ENCODE peak calls at places on chromosomes 16 and 17, in seven cellular contexts. A, X, Y, R, E, U and B are unnamed samples.

GRCh38 chr16:1932050-1933028 is 10.7 kb downstream of the MSRB1 start:
- DNase-seq in X (no peak), E (no peak), U (no peak), A (no peak), R (no peak), Y (peak), B (no peak)

GRCh38 chr16:845349-845740 is 44.8 kb upstream of the GNG13 start:
- DNase-seq in A (no peak), E (peak), R (no peak), X (no peak), U (no peak), Y (no peak), B (no peak)

GRCh38 chr17:64491995-64492394 is 4.9 kb downstream of the POLG2 start:
- DNase-seq in X (no peak), A (no peak), Y (no peak), E (no peak), U (peak), R (peak), B (no peak)

GRCh38 chr16:72455743-72456659 is 284.0 kb upstream of the PMFBP1 start:
- DNase-seq in R (no peak), Y (no peak), X (no peak), U (no peak), E (peak), A (no peak), B (no peak)

GRCh38 chr16:50395763-50396710 is 27.2 kb upstream of the BRD7 start:
- DNase-seq in X (no peak), A (no peak), Y (no peak), U (no peak), E (peak), R (no peak), B (no peak)

GRCh38 chr17:61219460-61219859 is 180.2 kb upstream of the TBX2 start:
- DNase-seq in U (peak), E (no peak), A (no peak), X (no peak), Y (peak), R (peak), B (no peak)

GRCh38 chr16:17994027-17994426 is 342.5 kb downstream of the NPIPA8 start:
- DNase-seq in X (no peak), A (no peak), Y (no peak), R (no peak), U (no peak), E (no peak), B (no peak)

GRCh38 chr17:40290629-40291296 is 3.1 kb downstream of the CDC6 start:
- DNase-seq in R (peak), Y (peak), U (peak), A (no peak), E (peak), X (peak), B (no peak)

GRCh38 chr16:27539120-27539519 is 10.6 kb downstream of the GTF3C1 start:
- DNase-seq in E (no peak), U (no peak), A (no peak), R (no peak), X (no peak), Y (no peak), B (no peak)

GRCh38 chr16:26816266-26816665 is 250.5 kb upstream of the C16orf82 start:
- DNase-seq in E (no peak), R (no peak), A (no peak), U (no peak), Y (no peak), X (no peak), B (no peak)

GRCh38 chr17:50715471-50715870 is 3.9 kb upstream of the LUC7L3 start:
- DNase-seq in X (no peak), R (no peak), U (peak), E (no peak), A (no peak), Y (no peak), B (no peak)

GRCh38 chr16:47924950-47925349 is 230.8 kb downstream of the ABCC12 start:
- DNase-seq in R (no peak), A (no peak), X (no peak), E (no peak), U (no peak), Y (no peak), B (no peak)

GRCh38 chr17:10875411-10875810 is 37.5 kb upstream of the PIRT start:
- DNase-seq in U (peak), A (no peak), Y (peak), E (peak), R (no peak), X (no peak), B (no peak)

GRCh38 chr17:49035470-49036269 is 38.5 kb downstream of the IGF2BP1 start:
- DNase-seq in E (peak), A (peak), X (no peak), R (peak), U (peak), Y (peak), B (no peak)

GRCh38 chr17:15406081-15406480 is 61.3 kb downstream of the CDRT4 start:
- DNase-seq in A (no peak), U (peak), X (no peak), R (no peak), E (no peak), Y (no peak), B (no peak)

GRCh38 chr17:231966-232807 is 50.7 kb upstream of the DOC2B start:
- DNase-seq in Y (no peak), A (peak), R (no peak), U (no peak), E (no peak), X (no peak), B (peak)

GRCh38 chr17:19805006-19805405 is 56.9 kb upstream of the ALDH3A1 start:
- DNase-seq in R (peak), X (no peak), U (no peak), A (no peak), E (no peak), Y (peak), B (no peak)

GRCh38 chr16:47375423-47375822 is 85.4 kb downstream of the ITFG1 start:
- DNase-seq in Y (no peak), A (no peak), R (no peak), E (no peak), U (no peak), X (no peak), B (no peak)

GRCh38 chr16:48899500-48899899 is 289.5 kb upstream of the N4BP1 start:
- DNase-seq in X (no peak), A (no peak), Y (no peak), E (no peak), R (no peak), U (no peak), B (no peak)

GRCh38 chr16:4138735-4139134 is 22.5 kb upstream of the ADCY9 start:
- DNase-seq in A (no peak), Y (no peak), U (peak), E (no peak), X (no peak), R (no peak), B (no peak)

GRCh38 chr16:58634265-58634802 is 4.7 kb upstream of the CNOT1 start:
- DNase-seq in X (no peak), R (no peak), A (peak), E (no peak), Y (no peak), U (no peak), B (no peak)